ENCODE peak calls at places on chromosomes 4 and X, in four cellular contexts. H is putamen, T is iris pigment epithelial cell, J is EL. Y is an unnamed sample.
A peak's percentile ranks its signal among the peaks of the same experiment; 100 is the strongest.

GRCh38 chr4:87932718-87933136 is 42.8 kb upstream of the SPP1 start:
- DNase-seq in H (no peak), T (peak; percentile 79), J (no peak), Y (no peak)

GRCh38 chrX:134764202-134764785 is 106.0 kb upstream of the PLAC1 start:
- DNase-seq in H (no peak), T (peak; percentile 40), J (peak; percentile 40), Y (no peak)

GRCh38 chr4:153159728-153160221 is 44.5 kb upstream of the TRIM2 start:
- DNase-seq in H (no peak), T (peak; percentile 69), J (peak; percentile 76), Y (no peak)

GRCh38 chr4:163554870-163555465 is 60.5 kb downstream of the TMA16 start:
- DNase-seq in H (peak; percentile 24), T (peak; percentile 26), J (peak; percentile 15), Y (no peak)

GRCh38 chr4:109365944-109366343 is 63.5 kb upstream of the COL25A1 start:
- DNase-seq in H (no peak), T (no peak), J (no peak), Y (no peak)

GRCh38 chr4:8435656-8436121 is 4.8 kb downstream of the ACOX3 start:
- DNase-seq in H (no peak), T (peak; percentile 52), J (no peak), Y (no peak)

GRCh38 chrX:29295987-29296680 is 708.9 kb downstream of the IL1RAPL1 start:
- DNase-seq in H (no peak), T (peak; percentile 50), J (no peak), Y (no peak)

GRCh38 chr4:140257461-140258305 is 103.7 kb upstream of the MAML3 start:
- DNase-seq in H (no peak), T (peak; percentile 74), J (peak; percentile 53), Y (no peak)

GRCh38 chr4:156983366-156983765 is 11.8 kb upstream of the PDGFC start:
- DNase-seq in H (no peak), T (no peak), J (no peak), Y (no peak)